ENCODE peak calls at places on chromosomes 11 and 22, in nine cellular contexts. One of them, this sample, is unnamed.

GRCh38 chr11:127003260-127003981 is 2.9 kb upstream of the KIRREL3 start:
- DNase-seq in dorsolateral prefrontal cortex: peak
- DNase-seq in mammary epithelial cell: peak
- DNase-seq in BJ: no peak
- DNase-seq in cardiac muscle cell: no peak
- DNase-seq in breast epithelium: no peak
- DNase-seq in astrocyte of the cerebellum: no peak
- DNase-seq in MCF 10A: no peak
- DNase-seq in fibroblast of lung: peak
- DNase-seq in this sample: peak

GRCh38 chr22:46848227-46848626 is 85.8 kb downstream of the TBC1D22A start:
- DNase-seq in dorsolateral prefrontal cortex: no peak
- DNase-seq in mammary epithelial cell: peak
- DNase-seq in BJ: no peak
- DNase-seq in cardiac muscle cell: no peak
- DNase-seq in breast epithelium: no peak
- DNase-seq in astrocyte of the cerebellum: no peak
- DNase-seq in MCF 10A: no peak
- DNase-seq in fibroblast of lung: peak
- DNase-seq in this sample: peak

GRCh38 chr11:73566422-73566821 is 31.5 kb downstream of the FAM168A start:
- DNase-seq in dorsolateral prefrontal cortex: no peak
- DNase-seq in mammary epithelial cell: no peak
- DNase-seq in BJ: no peak
- DNase-seq in cardiac muscle cell: peak
- DNase-seq in breast epithelium: no peak
- DNase-seq in astrocyte of the cerebellum: no peak
- DNase-seq in MCF 10A: no peak
- DNase-seq in fibroblast of lung: no peak
- DNase-seq in this sample: no peak

GRCh38 chr11:103368151-103368550 is 258.9 kb downstream of the DYNC2H1 start:
- DNase-seq in dorsolateral prefrontal cortex: no peak
- DNase-seq in mammary epithelial cell: no peak
- DNase-seq in BJ: no peak
- DNase-seq in cardiac muscle cell: no peak
- DNase-seq in breast epithelium: no peak
- DNase-seq in astrocyte of the cerebellum: no peak
- DNase-seq in MCF 10A: no peak
- DNase-seq in fibroblast of lung: no peak
- DNase-seq in this sample: peak

GRCh38 chr11:130599073-130599654 is 150.7 kb downstream of the ADAMTS15 start:
- DNase-seq in dorsolateral prefrontal cortex: no peak
- DNase-seq in mammary epithelial cell: no peak
- DNase-seq in BJ: no peak
- DNase-seq in cardiac muscle cell: peak
- DNase-seq in breast epithelium: no peak
- DNase-seq in astrocyte of the cerebellum: no peak
- DNase-seq in MCF 10A: peak
- DNase-seq in fibroblast of lung: peak
- DNase-seq in this sample: no peak

GRCh38 chr11:16964501-16964900 is 49.7 kb downstream of the PLEKHA7 start:
- DNase-seq in dorsolateral prefrontal cortex: no peak
- DNase-seq in mammary epithelial cell: no peak
- DNase-seq in BJ: no peak
- DNase-seq in cardiac muscle cell: no peak
- DNase-seq in breast epithelium: no peak
- DNase-seq in astrocyte of the cerebellum: no peak
- DNase-seq in MCF 10A: no peak
- DNase-seq in fibroblast of lung: no peak
- DNase-seq in this sample: no peak

GRCh38 chr11:119773016-119773415 is 44.0 kb upstream of the NECTIN1 start:
- DNase-seq in dorsolateral prefrontal cortex: peak
- DNase-seq in mammary epithelial cell: no peak
- DNase-seq in BJ: no peak
- DNase-seq in cardiac muscle cell: no peak
- DNase-seq in breast epithelium: no peak
- DNase-seq in astrocyte of the cerebellum: no peak
- DNase-seq in MCF 10A: no peak
- DNase-seq in fibroblast of lung: no peak
- DNase-seq in this sample: no peak

GRCh38 chr11:118708296-118708695 is 28.8 kb upstream of the TREH start:
- DNase-seq in dorsolateral prefrontal cortex: no peak
- DNase-seq in mammary epithelial cell: no peak
- DNase-seq in BJ: no peak
- DNase-seq in cardiac muscle cell: no peak
- DNase-seq in breast epithelium: no peak
- DNase-seq in astrocyte of the cerebellum: no peak
- DNase-seq in MCF 10A: no peak
- DNase-seq in fibroblast of lung: no peak
- DNase-seq in this sample: no peak

GRCh38 chr11:118364956-118365615 is 5.7 kb downstream of the UBE4A start:
- DNase-seq in dorsolateral prefrontal cortex: no peak
- DNase-seq in mammary epithelial cell: no peak
- DNase-seq in BJ: no peak
- DNase-seq in cardiac muscle cell: no peak
- DNase-seq in breast epithelium: no peak
- DNase-seq in astrocyte of the cerebellum: no peak
- DNase-seq in MCF 10A: no peak
- DNase-seq in fibroblast of lung: no peak
- DNase-seq in this sample: no peak

GRCh38 chr11:17673951-17674350 is 45.4 kb upstream of the MYOD1 start:
- DNase-seq in dorsolateral prefrontal cortex: no peak
- DNase-seq in mammary epithelial cell: peak
- DNase-seq in BJ: no peak
- DNase-seq in cardiac muscle cell: no peak
- DNase-seq in breast epithelium: no peak
- DNase-seq in astrocyte of the cerebellum: no peak
- DNase-seq in MCF 10A: peak
- DNase-seq in fibroblast of lung: no peak
- DNase-seq in this sample: peak

GRCh38 chr11:10908215-10908990 is 50.5 kb upstream of the ZBED5 start:
- DNase-seq in dorsolateral prefrontal cortex: no peak
- DNase-seq in mammary epithelial cell: peak
- DNase-seq in BJ: peak
- DNase-seq in cardiac muscle cell: peak
- DNase-seq in breast epithelium: no peak
- DNase-seq in astrocyte of the cerebellum: peak
- DNase-seq in MCF 10A: no peak
- DNase-seq in fibroblast of lung: peak
- DNase-seq in this sample: peak

GRCh38 chr11:14384338-14384737 is 25.4 kb upstream of the RRAS2 start:
- DNase-seq in dorsolateral prefrontal cortex: no peak
- DNase-seq in mammary epithelial cell: no peak
- DNase-seq in BJ: no peak
- DNase-seq in cardiac muscle cell: peak
- DNase-seq in breast epithelium: no peak
- DNase-seq in astrocyte of the cerebellum: peak
- DNase-seq in MCF 10A: no peak
- DNase-seq in fibroblast of lung: peak
- DNase-seq in this sample: peak

GRCh38 chr11:86087281-86087680 is 18.4 kb upstream of the PICALM start:
- DNase-seq in dorsolateral prefrontal cortex: no peak
- DNase-seq in mammary epithelial cell: no peak
- DNase-seq in BJ: no peak
- DNase-seq in cardiac muscle cell: no peak
- DNase-seq in breast epithelium: no peak
- DNase-seq in astrocyte of the cerebellum: no peak
- DNase-seq in MCF 10A: no peak
- DNase-seq in fibroblast of lung: no peak
- DNase-seq in this sample: no peak

DNA sequence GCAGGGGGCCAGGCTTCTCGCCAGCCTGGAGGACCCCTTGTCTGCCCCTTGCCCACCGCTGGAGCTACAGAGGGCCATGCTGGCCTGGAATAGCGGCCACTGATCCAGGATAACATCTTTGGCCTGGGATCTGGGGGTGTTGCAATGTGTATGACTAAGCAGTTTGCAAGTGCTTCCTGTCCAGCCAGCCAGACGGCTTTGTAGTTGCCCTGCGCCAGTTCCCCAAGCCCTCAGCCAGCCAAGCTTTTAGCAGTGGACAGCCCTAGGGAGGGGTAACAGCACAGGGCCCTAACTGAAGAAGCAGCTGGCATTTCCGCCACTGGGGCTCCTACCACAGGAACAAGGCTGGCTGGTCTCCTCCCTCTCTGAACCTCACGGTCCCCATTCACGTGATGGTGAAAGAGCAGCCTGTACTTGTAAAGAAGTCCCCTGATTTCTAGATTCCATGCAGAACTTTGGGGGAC is 32.1 kb downstream of the UQCR10 start:
- DNase-seq in dorsolateral prefrontal cortex: peak
- DNase-seq in mammary epithelial cell: peak
- DNase-seq in BJ: peak
- DNase-seq in cardiac muscle cell: peak
- DNase-seq in breast epithelium: peak
- DNase-seq in astrocyte of the cerebellum: peak
- DNase-seq in MCF 10A: peak
- DNase-seq in fibroblast of lung: peak
- DNase-seq in this sample: peak
- TF ChIP-seq CTCF in dorsolateral prefrontal cortex: no peak
- TF ChIP-seq CTCF in mammary epithelial cell: peak
- TF ChIP-seq CTCF in BJ: peak
- TF ChIP-seq CTCF in cardiac muscle cell: no peak
- TF ChIP-seq CTCF in breast epithelium: peak
- TF ChIP-seq CTCF in astrocyte of the cerebellum: no peak
- TF ChIP-seq CTCF in MCF 10A: no peak
- TF ChIP-seq CTCF in fibroblast of lung: no peak
- TF ChIP-seq CTCF in this sample: no peak

GRCh38 chr11:12103411-12104225 is 6.8 kb upstream of the MICAL2 start:
- DNase-seq in dorsolateral prefrontal cortex: no peak
- DNase-seq in mammary epithelial cell: no peak
- DNase-seq in BJ: no peak
- DNase-seq in cardiac muscle cell: no peak
- DNase-seq in breast epithelium: no peak
- DNase-seq in astrocyte of the cerebellum: no peak
- DNase-seq in MCF 10A: no peak
- DNase-seq in fibroblast of lung: no peak
- DNase-seq in this sample: no peak

GRCh38 chr11:12101318-12101717 is 9.1 kb upstream of the MICAL2 start:
- DNase-seq in dorsolateral prefrontal cortex: no peak
- DNase-seq in mammary epithelial cell: no peak
- DNase-seq in BJ: no peak
- DNase-seq in cardiac muscle cell: no peak
- DNase-seq in breast epithelium: no peak
- DNase-seq in astrocyte of the cerebellum: no peak
- DNase-seq in MCF 10A: no peak
- DNase-seq in fibroblast of lung: no peak
- DNase-seq in this sample: no peak

GRCh38 chr11:12100886-12101285 is 9.5 kb upstream of the MICAL2 start:
- DNase-seq in dorsolateral prefrontal cortex: peak
- DNase-seq in mammary epithelial cell: no peak
- DNase-seq in BJ: no peak
- DNase-seq in cardiac muscle cell: peak
- DNase-seq in breast epithelium: no peak
- DNase-seq in astrocyte of the cerebellum: no peak
- DNase-seq in MCF 10A: no peak
- DNase-seq in fibroblast of lung: no peak
- DNase-seq in this sample: no peak

GRCh38 chr11:12100429-12100828 is 10.0 kb upstream of the MICAL2 start:
- DNase-seq in dorsolateral prefrontal cortex: no peak
- DNase-seq in mammary epithelial cell: no peak
- DNase-seq in BJ: no peak
- DNase-seq in cardiac muscle cell: no peak
- DNase-seq in breast epithelium: no peak
- DNase-seq in astrocyte of the cerebellum: no peak
- DNase-seq in MCF 10A: no peak
- DNase-seq in fibroblast of lung: no peak
- DNase-seq in this sample: no peak

GRCh38 chr11:12102588-12103410 is 7.6 kb upstream of the MICAL2 start:
- DNase-seq in dorsolateral prefrontal cortex: no peak
- DNase-seq in mammary epithelial cell: no peak
- DNase-seq in BJ: no peak
- DNase-seq in cardiac muscle cell: no peak
- DNase-seq in breast epithelium: no peak
- DNase-seq in astrocyte of the cerebellum: no peak
- DNase-seq in MCF 10A: no peak
- DNase-seq in fibroblast of lung: no peak
- DNase-seq in this sample: no peak
- TF ChIP-seq CTCF in dorsolateral prefrontal cortex: no peak
- TF ChIP-seq CTCF in mammary epithelial cell: peak
- TF ChIP-seq CTCF in BJ: peak
- TF ChIP-seq CTCF in cardiac muscle cell: no peak
- TF ChIP-seq CTCF in breast epithelium: no peak
- TF ChIP-seq CTCF in astrocyte of the cerebellum: peak
- TF ChIP-seq CTCF in MCF 10A: peak
- TF ChIP-seq CTCF in fibroblast of lung: peak
- TF ChIP-seq CTCF in this sample: peak

GRCh38 chr22:36830601-36831000 is 13.8 kb upstream of the PVALB start:
- DNase-seq in dorsolateral prefrontal cortex: no peak
- DNase-seq in mammary epithelial cell: no peak
- DNase-seq in BJ: no peak
- DNase-seq in cardiac muscle cell: no peak
- DNase-seq in breast epithelium: no peak
- DNase-seq in astrocyte of the cerebellum: no peak
- DNase-seq in MCF 10A: no peak
- DNase-seq in fibroblast of lung: no peak
- DNase-seq in this sample: no peak

GRCh38 chr22:36826262-36826661 is 9.4 kb upstream of the PVALB start:
- DNase-seq in dorsolateral prefrontal cortex: no peak
- DNase-seq in mammary epithelial cell: no peak
- DNase-seq in BJ: no peak
- DNase-seq in cardiac muscle cell: no peak
- DNase-seq in breast epithelium: no peak
- DNase-seq in astrocyte of the cerebellum: no peak
- DNase-seq in MCF 10A: no peak
- DNase-seq in fibroblast of lung: no peak
- DNase-seq in this sample: no peak

GRCh38 chr22:36833073-36833472 is 16.2 kb upstream of the PVALB start:
- DNase-seq in dorsolateral prefrontal cortex: no peak
- DNase-seq in mammary epithelial cell: no peak
- DNase-seq in BJ: no peak
- DNase-seq in cardiac muscle cell: no peak
- DNase-seq in breast epithelium: no peak
- DNase-seq in astrocyte of the cerebellum: no peak
- DNase-seq in MCF 10A: no peak
- DNase-seq in fibroblast of lung: no peak
- DNase-seq in this sample: no peak

GRCh38 chr22:36828815-36829214 is 12.0 kb upstream of the PVALB start:
- DNase-seq in dorsolateral prefrontal cortex: no peak
- DNase-seq in mammary epithelial cell: no peak
- DNase-seq in BJ: no peak
- DNase-seq in cardiac muscle cell: no peak
- DNase-seq in breast epithelium: no peak
- DNase-seq in astrocyte of the cerebellum: no peak
- DNase-seq in MCF 10A: no peak
- DNase-seq in fibroblast of lung: no peak
- DNase-seq in this sample: no peak

GRCh38 chr22:36829370-36830002 is 12.7 kb upstream of the PVALB start:
- DNase-seq in dorsolateral prefrontal cortex: no peak
- DNase-seq in mammary epithelial cell: no peak
- DNase-seq in BJ: no peak
- DNase-seq in cardiac muscle cell: no peak
- DNase-seq in breast epithelium: no peak
- DNase-seq in astrocyte of the cerebellum: no peak
- DNase-seq in MCF 10A: no peak
- DNase-seq in fibroblast of lung: no peak
- DNase-seq in this sample: no peak
- TF ChIP-seq CTCF in dorsolateral prefrontal cortex: no peak
- TF ChIP-seq CTCF in mammary epithelial cell: no peak
- TF ChIP-seq CTCF in BJ: no peak
- TF ChIP-seq CTCF in cardiac muscle cell: no peak
- TF ChIP-seq CTCF in breast epithelium: no peak
- TF ChIP-seq CTCF in astrocyte of the cerebellum: no peak
- TF ChIP-seq CTCF in MCF 10A: no peak
- TF ChIP-seq CTCF in fibroblast of lung: no peak
- TF ChIP-seq CTCF in this sample: no peak

GRCh38 chr11:70747285-70747684 is 349.0 kb downstream of the CTTN start:
- DNase-seq in dorsolateral prefrontal cortex: no peak
- DNase-seq in mammary epithelial cell: no peak
- DNase-seq in BJ: no peak
- DNase-seq in cardiac muscle cell: no peak
- DNase-seq in breast epithelium: no peak
- DNase-seq in astrocyte of the cerebellum: no peak
- DNase-seq in MCF 10A: no peak
- DNase-seq in fibroblast of lung: no peak
- DNase-seq in this sample: no peak
- TF ChIP-seq CTCF in dorsolateral prefrontal cortex: no peak
- TF ChIP-seq CTCF in mammary epithelial cell: no peak
- TF ChIP-seq CTCF in BJ: no peak
- TF ChIP-seq CTCF in cardiac muscle cell: no peak
- TF ChIP-seq CTCF in breast epithelium: no peak
- TF ChIP-seq CTCF in astrocyte of the cerebellum: no peak
- TF ChIP-seq CTCF in MCF 10A: no peak
- TF ChIP-seq CTCF in fibroblast of lung: no peak
- TF ChIP-seq CTCF in this sample: no peak

This sample was measured in HFFc6.